ENCODE peak calls at places on chromosome 11, in nine cellular contexts. F, E, J, B, G, W, O, A and S are unnamed samples.

GRCh38 chr11:113393501-113393985 is 6.0 kb downstream of the ANKK1 start:
- DNase-seq in E (no peak), B (peak), W (no peak), J (no peak), G (no peak), F (no peak), A (no peak), O (no peak), S (no peak)

GRCh38 chr11:112085822-112086421 is 634 bp downstream of the TIMM8B start:
- DNase-seq in F (peak), W (peak), E (no peak), O (no peak), B (peak), G (no peak), A (peak), J (peak), S (peak)

GRCh38 chr11:68149417-68149816 is 28.2 kb upstream of the CHKA start:
- DNase-seq in E (no peak), W (no peak), G (no peak), B (peak), A (no peak), F (no peak), O (no peak), J (no peak), S (no peak)

GRCh38 chr11:72935705-72936104 is 121.5 kb downstream of the ATG16L2 start:
- DNase-seq in E (no peak), A (no peak), W (no peak), F (no peak), G (no peak), J (no peak), B (no peak), O (no peak), S (no peak)

GRCh38 chr11:95589893-95590612 is 199.5 kb downstream of the FAM76B start:
- DNase-seq in A (no peak), B (no peak), E (no peak), W (no peak), O (no peak), G (no peak), J (no peak), F (no peak), S (no peak)

GRCh38 chr11:46736615-46737014 is 17.6 kb downstream of the F2 start:
- DNase-seq in W (no peak), J (no peak), O (no peak), G (no peak), F (no peak), B (no peak), A (no peak), E (peak), S (no peak)

GRCh38 chr11:206516-207212 is 535 bp downstream of the BET1L start:
- DNase-seq in A (peak), F (no peak), E (no peak), W (peak), J (peak), B (no peak), G (no peak), O (no peak), S (no peak)

GRCh38 chr11:7422544-7423331 is 62.6 kb upstream of the OLFML1 start:
- DNase-seq in F (no peak), O (no peak), J (no peak), B (no peak), E (no peak), G (no peak), A (no peak), W (no peak), S (no peak)

GRCh38 chr11:104260456-104260855 is 96.5 kb upstream of the PDGFD start:
- DNase-seq in B (no peak), O (no peak), E (no peak), W (no peak), A (no peak), F (no peak), J (no peak), G (no peak), S (no peak)

GRCh38 chr11:27201454-27202302 is 161.1 kb downstream of the BBOX1 start:
- DNase-seq in G (no peak), E (peak), A (peak), B (peak), F (peak), J (peak), W (peak), O (no peak), S (no peak)